ENCODE peak calls at places on chromosomes 2 and 18, in four cellular contexts. V is T-helper 9 cell, F is Panc1, I is Daoy. W is an unnamed sample.

GRCh38 chr2:67625671-67626070 is 228.5 kb downstream of the ETAA1 start:
- DNase-seq in I (peak; percentile 41), F (no peak), V (no peak), W (no peak)

GRCh38 chr2:232869138-232870001 is 694 bp upstream of the SNORC start:
- DNase-seq in I (no peak), F (no peak), V (no peak), W (no peak)

GRCh38 chr2:223944166-223944703 is 900 bp downstream of the WDFY1 start:
- DNase-seq in F (no peak), V (peak; percentile 28), I (peak; percentile 33), W (peak; percentile 69)

GRCh38 chr18:47587587-47587986 is 336.1 kb upstream of the SKOR2 start:
- DNase-seq in I (no peak), V (no peak), F (no peak), W (no peak)

GRCh38 chr2:25473758-25474335 is 132.1 kb upstream of the DNMT3A start:
- DNase-seq in V (no peak), F (no peak), I (peak; percentile 53), W (no peak)

GRCh38 chr2:205613970-205614559 is 68.2 kb upstream of the NRP2 start:
- DNase-seq in I (no peak), F (no peak), V (no peak), W (no peak)

GRCh38 chr2:97737421-97738235 is 24.3 kb downstream of the ZAP70 start:
- DNase-seq in V (no peak), I (no peak), F (no peak), W (no peak)

GRCh38 chr2:143907801-143908200 is 612.1 kb downstream of the ZEB2 start:
- DNase-seq in F (no peak), I (no peak), V (no peak), W (no peak)

GRCh38 chr18:7084766-7085080 is 32.9 kb downstream of the LAMA1 start:
- DNase-seq in V (no peak), F (no peak), I (no peak), W (no peak)

GRCh38 chr2:144703852-144704324 is 184.0 kb upstream of the ZEB2 start:
- DNase-seq in I (peak; percentile 53), V (no peak), F (no peak), W (peak; percentile 55)

GRCh38 chr2:185875532-185875931 is 136.9 kb downstream of the FSIP2 start:
- DNase-seq in I (no peak), V (no peak), F (no peak), W (no peak)

GRCh38 chr18:11553098-11553940 is 56.1 kb upstream of the SLC35G4 start:
- DNase-seq in F (peak; percentile 42), V (peak; percentile 13), I (peak; percentile 44), W (peak; percentile 70)

GRCh38 chr2:42230891-42231290 is 61.7 kb downstream of the EML4 start:
- DNase-seq in I (no peak), F (no peak), V (no peak), W (no peak)